ENCODE peak calls at places on chromosomes 4 and X, in nine cellular contexts. Q, O, H, N, W, K, R, G and D are unnamed samples.

GRCh38 chr4:155099231-155099630 is 109.2 kb upstream of the NPY2R start:
- DNase-seq in Q (no peak), O (no peak), H (no peak), N (no peak), W (no peak), K (no peak), R (no peak), G (no peak), D (peak)

GRCh38 chr4:137541866-137542648 is 9.8 kb upstream of the PCDH18 start:
- DNase-seq in Q (no peak), O (no peak), H (no peak), N (no peak), W (no peak), K (no peak), R (no peak), G (no peak), D (peak)

GRCh38 chrX:10636337-10636736 is 16.0 kb upstream of the MID1 start:
- DNase-seq in Q (peak), O (peak), H (no peak), N (no peak), W (no peak), K (peak), R (peak), G (no peak), D (peak)

GRCh38 chr4:159400782-159401712 is 298.2 kb downstream of the RAPGEF2 start:
- DNase-seq in Q (no peak), O (no peak), H (no peak), N (no peak), W (peak), K (no peak), R (no peak), G (no peak), D (no peak)

GRCh38 chrX:57156397-57157049 is 19.3 kb upstream of the SPIN2A start:
- DNase-seq in Q (no peak), O (no peak), H (no peak), N (peak), W (no peak), K (peak), R (peak), G (no peak), D (peak)

GRCh38 chr4:168551211-168551610 is 54.4 kb downstream of the PALLD start:
- DNase-seq in Q (no peak), O (no peak), H (no peak), N (no peak), W (no peak), K (peak), R (no peak), G (no peak), D (no peak)

GRCh38 chr4:74428278-74428677 is 16.7 kb upstream of the AREG start:
- DNase-seq in Q (no peak), O (no peak), H (no peak), N (no peak), W (no peak), K (peak), R (no peak), G (no peak), D (no peak)

GRCh38 chrX:123756320-123756719 is 23.5 kb upstream of the THOC2 start:
- DNase-seq in Q (no peak), O (no peak), H (no peak), N (no peak), W (no peak), K (no peak), R (no peak), G (no peak), D (no peak)

GRCh38 chr4:144688035-144688569 is 42.1 kb downstream of the HHIP start:
- DNase-seq in Q (no peak), O (no peak), H (no peak), N (no peak), W (no peak), K (no peak), R (no peak), G (no peak), D (no peak)

GRCh38 chrX:14660970-14661369 is 131.6 kb downstream of the GLRA2 start:
- DNase-seq in Q (no peak), O (no peak), H (no peak), N (no peak), W (no peak), K (no peak), R (no peak), G (no peak), D (no peak)

GRCh38 chr4:52931238-52931637 is 69.1 kb downstream of the RASL11B start:
- DNase-seq in Q (no peak), O (no peak), H (no peak), N (no peak), W (no peak), K (no peak), R (no peak), G (no peak), D (no peak)

GRCh38 chrX:10833299-10834169 is 213.1 kb upstream of the MID1 start:
- DNase-seq in Q (peak), O (no peak), H (peak), N (no peak), W (no peak), K (peak), R (peak), G (no peak), D (peak)

GRCh38 chr4:4395849-4396627 is 9.1 kb downstream of the NSG1 start:
- DNase-seq in Q (no peak), O (no peak), H (no peak), N (peak), W (no peak), K (no peak), R (peak), G (no peak), D (peak)

GRCh38 chr4:140052050-140052449 is 101.9 kb downstream of the MAML3 start:
- DNase-seq in Q (peak), O (no peak), H (peak), N (peak), W (peak), K (peak), R (no peak), G (no peak), D (peak)

GRCh38 chr4:21768349-21769310 is 179.9 kb downstream of the KCNIP4 start:
- DNase-seq in Q (no peak), O (peak), H (no peak), N (peak), W (peak), K (peak), R (no peak), G (no peak), D (peak)

GRCh38 chr4:150302553-150302952 is 224.3 kb downstream of the DCLK2 start:
- DNase-seq in Q (no peak), O (peak), H (no peak), N (no peak), W (peak), K (peak), R (no peak), G (no peak), D (no peak)

GRCh38 chr4:163932504-163932903 is 438.0 kb downstream of the TMA16 start:
- DNase-seq in Q (no peak), O (no peak), H (no peak), N (no peak), W (no peak), K (no peak), R (no peak), G (no peak), D (no peak)

GRCh38 chr4:66820681-66821080 is 724.6 kb downstream of the CENPC start:
- DNase-seq in Q (no peak), O (no peak), H (no peak), N (no peak), W (no peak), K (no peak), R (no peak), G (no peak), D (no peak)

GRCh38 chr4:89324671-89325070 is 17.1 kb upstream of the GPRIN3 start:
- DNase-seq in Q (no peak), O (no peak), H (no peak), N (peak), W (peak), K (no peak), R (no peak), G (no peak), D (no peak)

GRCh38 chr4:80183196-80184052 is 13.9 kb upstream of the PRDM8 start:
- DNase-seq in Q (no peak), O (no peak), H (no peak), N (no peak), W (peak), K (no peak), R (peak), G (no peak), D (peak)

GRCh38 chrX:131985526-131986049 is 37.5 kb upstream of the STK26 start:
- DNase-seq in Q (no peak), O (peak), H (no peak), N (no peak), W (no peak), K (peak), R (peak), G (no peak), D (peak)

GRCh38 chr4:76194325-76194724 is 19.3 kb downstream of the SCARB2 start:
- DNase-seq in Q (no peak), O (no peak), H (no peak), N (no peak), W (no peak), K (peak), R (no peak), G (no peak), D (no peak)

GRCh38 chr4:7901274-7901845 is 38.3 kb downstream of the AFAP1 start:
- DNase-seq in Q (no peak), O (no peak), H (no peak), N (no peak), W (no peak), K (no peak), R (no peak), G (no peak), D (peak)

GRCh38 chr4:156939801-156940200 is 31.8 kb downstream of the PDGFC start:
- DNase-seq in Q (no peak), O (no peak), H (no peak), N (no peak), W (no peak), K (peak), R (no peak), G (no peak), D (no peak)

GRCh38 chrX:48848847-48849246 is 13.4 kb upstream of the PCSK1N start:
- DNase-seq in Q (no peak), O (no peak), H (no peak), N (no peak), W (no peak), K (no peak), R (no peak), G (no peak), D (no peak)

GRCh38 chr4:182880387-182881356 is 36.5 kb downstream of the DCTD start:
- DNase-seq in Q (no peak), O (no peak), H (peak), N (no peak), W (no peak), K (peak), R (no peak), G (peak), D (no peak)

GRCh38 chrX:140799216-140799615 is 89.7 kb downstream of the LINC00632 start:
- DNase-seq in Q (no peak), O (no peak), H (no peak), N (no peak), W (no peak), K (peak), R (no peak), G (no peak), D (no peak)

GRCh38 chrX:63754860-63755579 is 30.0 kb downstream of the ARHGEF9 start:
- DNase-seq in Q (peak), O (peak), H (peak), N (peak), W (peak), K (peak), R (peak), G (peak), D (peak)

GRCh38 chr4:134787315-134787714 is 585.7 kb upstream of the PABPC4L start:
- DNase-seq in Q (no peak), O (no peak), H (no peak), N (no peak), W (no peak), K (peak), R (no peak), G (no peak), D (no peak)

GRCh38 chr4:147678796-147679549 is 5.0 kb downstream of the PRMT9 start:
- DNase-seq in Q (no peak), O (no peak), H (no peak), N (peak), W (no peak), K (peak), R (peak), G (no peak), D (no peak)

GRCh38 chr4:103018391-103019318 is 850 bp downstream of the SLC9B1 start:
- DNase-seq in Q (peak), O (peak), H (no peak), N (peak), W (peak), K (peak), R (no peak), G (no peak), D (no peak)